ENCODE peak calls at places on chromosomes 4 and X, in nine cellular contexts. V is tibial nerve; L is NCI-H2081; T is MG63; Q is M059J; F is cardiac fibroblast; M is substantia nigra; G is activated T-helper 1 cell treated with Interleukin-2 at 50 U/mL for 16 hours; C is naive thymus-derived CD4-positive, alpha-beta T cell. Z is an unnamed sample.

GRCh38 chrX:150899191-150899757 is 806 bp upstream of the CD99L2 start:
- DNase-seq in T (no peak), C (peak), Q (peak), G (no peak), F (peak), V (peak), L (peak), M (no peak), Z (peak)

GRCh38 chrX:130144509-130144908 is 21.1 kb downstream of the AIFM1 start:
- DNase-seq in V (no peak), G (no peak), F (peak), L (no peak), C (no peak), T (no peak), M (no peak), Q (no peak), Z (no peak)

GRCh38 chrX:17442898-17443297 is 67.9 kb downstream of the NHS start:
- DNase-seq in T (peak), C (no peak), F (peak), Q (peak), V (no peak), G (no peak), M (no peak), L (no peak), Z (no peak)

GRCh38 chr4:122045533-122045932 is 93.7 kb upstream of the TRPC3 start:
- DNase-seq in G (no peak), M (no peak), L (peak), Q (peak), V (no peak), T (peak), F (peak), C (no peak), Z (no peak)

GRCh38 chr4:154616731-154617130 is 4.3 kb upstream of the FGG start:
- DNase-seq in Q (no peak), T (no peak), M (no peak), L (no peak), C (no peak), F (no peak), V (no peak), G (no peak), Z (no peak)

GRCh38 chr4:21184788-21185187 is 484.5 kb downstream of the PACRGL start:
- DNase-seq in Q (no peak), F (no peak), M (no peak), T (no peak), C (no peak), G (no peak), V (no peak), L (no peak), Z (no peak)

GRCh38 chr4:86033171-86033570 is 326.7 kb downstream of the MAPK10 start:
- DNase-seq in T (peak), L (peak), F (peak), Q (peak), M (no peak), G (no peak), C (no peak), V (peak), Z (no peak)

GRCh38 chr4:142656178-142656577 is 189.9 kb downstream of the INPP4B start:
- DNase-seq in F (peak), M (no peak), T (peak), V (no peak), Q (peak), L (peak), C (peak), G (no peak), Z (peak)

GRCh38 chr4:87985097-87985886 is 9.8 kb downstream of the SPP1 start:
- DNase-seq in G (no peak), V (peak), M (peak), C (no peak), L (peak), T (peak), Q (peak), F (peak), Z (no peak)

GRCh38 chrX:107467271-107467670 is 17.8 kb downstream of the FRMPD3 start:
- DNase-seq in C (no peak), G (no peak), F (no peak), Q (no peak), T (no peak), L (no peak), V (no peak), M (no peak), Z (no peak)

Z was measured in CD4-positive, CD25-positive, alpha-beta regulatory T cell.